ENCODE peak calls at places on chromosomes 7 and 10, in seven cellular contexts. S is left ventricle myocardium inferior, J is left ventricle myocardium superior, F is HuH-7.5, I is AG09319, X is HEK293T, G is PC-9. N is an unnamed sample.

GRCh38 chr7:19747740-19748339 is 25.6 kb downstream of the TMEM196 start:
- DNase-seq in S (no peak), J (no peak), F (peak), I (peak), X (peak), G (peak), N (peak)

GRCh38 chr7:140159487-140159886 is 17.3 kb downstream of the KDM7A start:
- DNase-seq in S (no peak), J (no peak), F (no peak), I (no peak), X (no peak), G (no peak), N (no peak)

GRCh38 chr7:32227746-32228145 is 157.5 kb upstream of the PDE1C start:
- DNase-seq in S (no peak), J (no peak), F (no peak), I (no peak), X (no peak), G (no peak), N (no peak)

GRCh38 chr10:123119081-123119480 is 16.7 kb upstream of the HMX3 start:
- DNase-seq in S (no peak), J (no peak), F (no peak), I (no peak), X (no peak), G (no peak), N (no peak)

GRCh38 chr7:27173412-27174076 is 576 bp downstream of the HOXA10 start:
- DNase-seq in S (peak), J (no peak), F (peak), I (no peak), X (no peak), G (no peak), N (peak)

GRCh38 chr10:102641880-102642552 is 2.3 kb upstream of the TRIM8 start:
- DNase-seq in S (peak), J (peak), F (peak), I (peak), X (peak), G (peak), N (peak)

GRCh38 chr10:19922236-19922963 is 106.2 kb downstream of the PLXDC2 start:
- DNase-seq in S (no peak), J (no peak), F (no peak), I (peak), X (no peak), G (no peak), N (peak)

GRCh38 chr7:85664341-85664740 is 477.5 kb upstream of the SEMA3D start:
- DNase-seq in S (no peak), J (no peak), F (no peak), I (no peak), X (no peak), G (no peak), N (no peak)

GRCh38 chr10:110081914-110082313 is 74.1 kb downstream of the ADD3 start:
- DNase-seq in S (peak), J (peak), F (no peak), I (no peak), X (no peak), G (peak), N (no peak)

GRCh38 chr7:78221961-78222751 is 423.6 kb downstream of the PHTF2 start:
- DNase-seq in S (no peak), J (no peak), F (no peak), I (no peak), X (no peak), G (no peak), N (peak)

GRCh38 chr7:4749798-4750197 is 25.6 kb upstream of the AP5Z1 start:
- DNase-seq in S (no peak), J (no peak), F (no peak), I (no peak), X (no peak), G (no peak), N (no peak)

GRCh38 chr7:158111906-158112570 is 475.6 kb downstream of the PTPRN2 start:
- DNase-seq in S (no peak), J (no peak), F (no peak), I (no peak), X (no peak), G (no peak), N (no peak)

GRCh38 chr7:22667562-22668239 is 59.3 kb upstream of the IL6 start:
- DNase-seq in S (no peak), J (no peak), F (no peak), I (peak), X (no peak), G (peak), N (peak)

GRCh38 chr7:107045195-107045960 is 873 bp downstream of the PRKAR2B start:
- DNase-seq in S (no peak), J (no peak), F (peak), I (no peak), X (peak), G (no peak), N (no peak)

GRCh38 chr7:8261711-8262695 is at the start of gene ICA1:
- DNase-seq in S (peak), J (peak), F (peak), I (no peak), X (peak), G (peak), N (no peak)

GRCh38 chr10:103885617-103886016 is 30.2 kb upstream of the SH3PXD2A start:
- DNase-seq in S (no peak), J (no peak), F (no peak), I (no peak), X (no peak), G (no peak), N (peak)

GRCh38 chr10:18607979-18608378 is 43.4 kb downstream of the NSUN6 start:
- DNase-seq in S (no peak), J (no peak), F (no peak), I (no peak), X (no peak), G (peak), N (no peak)

GRCh38 chr7:98211676-98212531 is 665 bp downstream of the BHLHA15 start:
- DNase-seq in S (no peak), J (no peak), F (peak), I (no peak), X (no peak), G (no peak), N (no peak)

GRCh38 chr7:27933691-27934565 is 194.0 kb downstream of the TAX1BP1 start:
- DNase-seq in S (no peak), J (no peak), F (no peak), I (peak), X (no peak), G (no peak), N (peak)

GRCh38 chr10:104766341-104766740 is 125.3 kb downstream of the SORCS3 start:
- DNase-seq in S (no peak), J (no peak), F (no peak), I (no peak), X (no peak), G (no peak), N (no peak)

GRCh38 chr7:94280836-94281235 is 113.9 kb upstream of the COL1A2 start:
- DNase-seq in S (no peak), J (no peak), F (no peak), I (no peak), X (no peak), G (no peak), N (no peak)

GRCh38 chr7:157589680-157590079 is 252.9 kb downstream of the DNAJB6 start:
- DNase-seq in S (no peak), J (no peak), F (no peak), I (no peak), X (no peak), G (no peak), N (no peak)

GRCh38 chr10:93554760-93555432 is 11.6 kb upstream of the FFAR4 start:
- DNase-seq in S (peak), J (peak), F (peak), I (peak), X (peak), G (peak), N (peak)

GRCh38 chr7:1060315-1061080 is 16.2 kb downstream of the GPR146 start:
- DNase-seq in S (peak), J (peak), F (no peak), I (no peak), X (no peak), G (no peak), N (no peak)

GRCh38 chr10:13924020-13924725 is 337.4 kb downstream of the PRPF18 start:
- DNase-seq in S (no peak), J (no peak), F (no peak), I (peak), X (no peak), G (peak), N (peak)

GRCh38 chr7:102258749-102259107 is 27.9 kb upstream of the SH2B2 start:
- DNase-seq in S (no peak), J (no peak), F (no peak), I (no peak), X (no peak), G (no peak), N (peak)

GRCh38 chr7:102264367-102264891 is 22.2 kb upstream of the SH2B2 start:
- DNase-seq in S (no peak), J (no peak), F (no peak), I (no peak), X (no peak), G (no peak), N (peak)